ENCODE peak calls at places on chromosome 3, in seven cellular contexts. L, W, M, U, N, F and Q are unnamed samples.

GRCh38 chr3:99579246-99579645 is 59.1 kb upstream of the COL8A1 start:
- DNase-seq in L (peak), W (no peak), M (peak), U (no peak), N (no peak), F (peak), Q (peak)

GRCh38 chr3:46110701-46111493 is 83.6 kb upstream of the XCR1 start:
- DNase-seq in L (peak), W (no peak), M (peak), U (no peak), N (peak), F (peak), Q (peak)

GRCh38 chr3:186807231-186807630 is 949 bp upstream of the RFC4 start:
- DNase-seq in L (no peak), W (peak), M (no peak), U (no peak), N (no peak), F (no peak), Q (no peak)

GRCh38 chr3:99833833-99834583 is 16.3 kb downstream of the CMSS1 start:
- DNase-seq in L (no peak), W (no peak), M (no peak), U (no peak), N (no peak), F (no peak), Q (no peak)

GRCh38 chr3:132180337-132180791 is 136.8 kb upstream of the ACP3 start:
- DNase-seq in L (peak), W (no peak), M (peak), U (no peak), N (peak), F (peak), Q (peak)

GRCh38 chr3:80190051-80190450 is 422.3 kb upstream of the ROBO1 start:
- DNase-seq in L (peak), W (no peak), M (peak), U (no peak), N (peak), F (peak), Q (peak)

GRCh38 chr3:58563386-58564035 is 13.7 kb downstream of the FAM107A start:
- DNase-seq in L (peak), W (no peak), M (peak), U (no peak), N (no peak), F (peak), Q (no peak)

GRCh38 chr3:16589120-16589519 is 16.1 kb downstream of the DAZL start:
- DNase-seq in L (no peak), W (no peak), M (no peak), U (no peak), N (no peak), F (no peak), Q (no peak)

GRCh38 chr3:15634671-15635661 is 33.4 kb downstream of the BTD start:
- DNase-seq in L (no peak), W (no peak), M (peak), U (no peak), N (peak), F (peak), Q (peak)

GRCh38 chr3:178519701-178520100 is 16.5 kb upstream of the KCNMB2 start:
- DNase-seq in L (no peak), W (no peak), M (no peak), U (no peak), N (no peak), F (no peak), Q (no peak)

GRCh38 chr3:34882764-34883163 is 756.6 kb upstream of the ARPP21 start:
- DNase-seq in L (no peak), W (no peak), M (peak), U (no peak), N (no peak), F (no peak), Q (no peak)

GRCh38 chr3:149688122-149688757 is 30.4 kb upstream of the WWTR1 start:
- DNase-seq in L (no peak), W (no peak), M (no peak), U (no peak), N (no peak), F (no peak), Q (no peak)

GRCh38 chr3:123194552-123194951 is 7.2 kb upstream of the SEC22A start:
- DNase-seq in L (no peak), W (no peak), M (no peak), U (no peak), N (no peak), F (peak), Q (peak)

GRCh38 chr3:89467886-89468479 is 360.6 kb downstream of the EPHA3 start:
- DNase-seq in L (no peak), W (no peak), M (no peak), U (no peak), N (no peak), F (no peak), Q (no peak)

GRCh38 chr3:155983834-155984474 is 113.5 kb downstream of the GMPS start:
- DNase-seq in L (no peak), W (no peak), M (no peak), U (no peak), N (no peak), F (peak), Q (no peak)

GRCh38 chr3:45124956-45125355 is 21.2 kb downstream of the CDCP1 start:
- DNase-seq in L (no peak), W (no peak), M (no peak), U (no peak), N (no peak), F (no peak), Q (no peak)

GRCh38 chr3:45704544-45704943 is 15.3 kb downstream of the SACM1L start:
- DNase-seq in L (no peak), W (no peak), M (no peak), U (no peak), N (no peak), F (no peak), Q (no peak)

GRCh38 chr3:126911162-126912026 is 71.5 kb upstream of the PLXNA1 start:
- DNase-seq in L (peak), W (peak), M (peak), U (no peak), N (peak), F (peak), Q (peak)

GRCh38 chr3:55431041-55431440 is 56.1 kb downstream of the WNT5A start:
- DNase-seq in L (no peak), W (no peak), M (no peak), U (no peak), N (no peak), F (peak), Q (no peak)

GRCh38 chr3:194243172-194243861 is 107.4 kb downstream of the HES1 start:
- DNase-seq in L (no peak), W (no peak), M (no peak), U (no peak), N (no peak), F (no peak), Q (no peak)

GRCh38 chr3:78258798-78259197 is 1218.9 kb downstream of the ROBO2 start:
- DNase-seq in L (no peak), W (no peak), M (peak), U (no peak), N (peak), F (no peak), Q (peak)

GRCh38 chr3:138332472-138333073 is 2.9 kb upstream of the NME9 start:
- DNase-seq in L (no peak), W (no peak), M (peak), U (no peak), N (no peak), F (peak), Q (peak)

GRCh38 chr3:101878589-101878988 is 29.3 kb downstream of the NFKBIZ start:
- DNase-seq in L (no peak), W (no peak), M (no peak), U (no peak), N (no peak), F (no peak), Q (no peak)

GRCh38 chr3:51670711-51671089 is 352 bp upstream of the TEX264 start:
- DNase-seq in L (no peak), W (no peak), M (no peak), U (no peak), N (no peak), F (no peak), Q (no peak)

GRCh38 chr3:792651-793050 is 300.2 kb upstream of the CNTN6 start:
- DNase-seq in L (no peak), W (no peak), M (no peak), U (no peak), N (no peak), F (no peak), Q (no peak)

GRCh38 chr3:48451270-48451669 is 4.7 kb downstream of the ATRIP start:
- DNase-seq in L (no peak), W (no peak), M (no peak), U (no peak), N (no peak), F (no peak), Q (no peak)

GRCh38 chr3:144763878-144764454 is 792.3 kb downstream of the DIPK2A start:
- DNase-seq in L (peak), W (no peak), M (peak), U (no peak), N (no peak), F (peak), Q (peak)

GRCh38 chr3:15858547-15859506 is 61.0 kb upstream of the ANKRD28 start:
- DNase-seq in L (peak), W (peak), M (peak), U (peak), N (no peak), F (peak), Q (no peak)

GRCh38 chr3:61690016-61690415 is 128.6 kb downstream of the PTPRG start:
- DNase-seq in L (no peak), W (no peak), M (no peak), U (no peak), N (no peak), F (no peak), Q (no peak)

GRCh38 chr3:23430781-23431423 is 227.8 kb downstream of the UBE2E2 start:
- DNase-seq in L (no peak), W (no peak), M (no peak), U (no peak), N (no peak), F (peak), Q (peak)

GRCh38 chr3:161914703-161915102 is 418.1 kb downstream of the OTOL1 start:
- DNase-seq in L (no peak), W (no peak), M (peak), U (peak), N (no peak), F (peak), Q (peak)

GRCh38 chr3:123152656-123153055 is 49.1 kb upstream of the SEC22A start:
- DNase-seq in L (no peak), W (no peak), M (no peak), U (no peak), N (no peak), F (no peak), Q (no peak)

GRCh38 chr3:126098391-126098858 is 14.5 kb upstream of the SLC41A3 start:
- DNase-seq in L (no peak), W (no peak), M (no peak), U (no peak), N (no peak), F (no peak), Q (peak)

GRCh38 chr3:122101646-122102045 is 46.5 kb downstream of the CD86 start:
- DNase-seq in L (peak), W (no peak), M (peak), U (no peak), N (peak), F (peak), Q (peak)